ENCODE peak calls at places on chromosomes 5 and 9, in nine cellular contexts. D is aorta; B is hepatocyte; L is pancreas; V is CD4-positive, alpha-beta memory T cell; P is neural progenitor cell; E is heart right ventricle; R is PC-3; A is CD8-positive, alpha-beta T cell. F is an unnamed sample.
A peak's percentile ranks its signal among the peaks of the same experiment; 100 is the strongest.

GRCh38 chr9:99633260-99633659 is 188.4 kb upstream of the NR4A3 start:
- DNase-seq in A (no peak), L (no peak), R (no peak), P (no peak), D (no peak), B (no peak), E (no peak), V (no peak), F (no peak)

GRCh38 chr5:143352691-143353090 is 50.8 kb downstream of the NR3C1 start:
- DNase-seq in D (no peak), P (no peak), V (peak; percentile 37), B (no peak), A (no peak), E (no peak), R (no peak), L (no peak), F (no peak)

GRCh38 chr5:147187163-147187562 is 47.7 kb upstream of the STK32A start:
- DNase-seq in R (no peak), V (no peak), B (no peak), A (no peak), E (no peak), L (no peak), P (no peak), D (no peak), F (no peak)

GRCh38 chr9:73423891-73424290 is 272.2 kb downstream of the ANXA1 start:
- DNase-seq in B (no peak), E (no peak), R (no peak), V (no peak), L (no peak), P (no peak), D (no peak), A (no peak), F (no peak)

GRCh38 chr9:97518909-97519307 is 17.4 kb downstream of the TMOD1 start:
- DNase-seq in A (no peak), V (no peak), L (no peak), B (peak; percentile 72), P (no peak), D (peak; percentile 74), E (no peak), R (peak; percentile 80), F (no peak)

GRCh38 chr5:168552146-168552545 is 23.0 kb downstream of the FBLL1 start:
- DNase-seq in D (no peak), B (no peak), L (no peak), P (no peak), R (peak; percentile 25), A (no peak), V (no peak), E (peak; percentile 53), F (no peak)

GRCh38 chr9:19720374-19720773 is 68.5 kb downstream of the SLC24A2 start:
- DNase-seq in B (peak; percentile 73), L (no peak), D (no peak), R (peak; percentile 42), P (peak; percentile 80), E (peak; percentile 5), A (no peak), V (no peak), F (no peak)

GRCh38 chr9:108994695-108995094 is 18.6 kb downstream of the CTNNAL1 start:
- DNase-seq in R (peak; percentile 28), D (peak; percentile 60), B (no peak), E (peak; percentile 82), L (no peak), P (no peak), V (no peak), A (no peak), F (peak; percentile 59)

GRCh38 chr9:95819636-95820035 is 55.9 kb upstream of the ERCC6L2 start:
- DNase-seq in L (no peak), E (no peak), V (no peak), A (no peak), P (peak; percentile 48), R (no peak), D (no peak), B (no peak), F (no peak)

GRCh38 chr5:56984445-56984844 is 32.5 kb upstream of the MIER3 start:
- DNase-seq in B (no peak), A (no peak), V (no peak), D (no peak), L (no peak), R (no peak), P (no peak), E (no peak), F (no peak)

GRCh38 chr5:68460147-68460760 is 244.7 kb downstream of the PIK3R1 start:
- DNase-seq in V (peak; percentile 56), R (peak; percentile 46), A (peak; percentile 55), E (peak; percentile 57), D (no peak), L (no peak), P (peak; percentile 62), B (peak; percentile 69), F (no peak)

GRCh38 chr5:160116991-160117390 is 2.3 kb downstream of the PWWP2A start:
- DNase-seq in A (no peak), P (no peak), R (no peak), L (no peak), D (no peak), E (no peak), B (no peak), V (no peak), F (no peak)
- H3K36me3 ChIP-seq in A (peaks cover 5% of the 10 kb centered on the region), P (peaks cover 3% of the 10 kb centered on the region), R (peaks cover 22% of the 10 kb centered on the region), L (peaks cover 10% of the 10 kb centered on the region), D (peaks cover 2% of the 10 kb centered on the region), E (peaks cover 11% of the 10 kb centered on the region), B (no peaks in the 10 kb centered on the region), V (peaks cover 23% of the 10 kb centered on the region), F (peaks cover 38% of the 10 kb centered on the region)

DNA sequence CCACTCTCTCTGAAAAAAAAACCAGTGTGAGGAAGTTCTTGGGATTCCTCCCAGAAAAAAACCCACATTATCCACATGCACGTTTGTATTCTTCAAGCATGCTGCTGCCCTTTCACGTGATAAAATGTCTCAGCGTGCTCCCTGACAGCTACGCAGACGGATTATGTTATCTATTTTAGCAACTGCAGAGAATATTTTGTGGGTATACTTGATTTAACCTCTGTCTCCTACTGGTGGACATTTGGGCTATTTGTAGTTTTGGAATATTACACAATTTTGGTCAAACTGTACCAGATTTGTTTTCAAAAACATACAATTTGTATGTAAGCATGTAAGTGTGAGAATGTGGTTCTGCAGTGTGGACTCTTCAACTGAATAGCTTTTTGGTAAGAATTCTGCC is 10.7 kb downstream of the PRRC2B start:
- DNase-seq in L (no peak), A (no peak), E (no peak), P (no peak), R (no peak), D (no peak), V (no peak), B (no peak), F (no peak)
- H3K4me1 ChIP-seq in L (peaks cover 68% of the 10 kb centered on the region), A (peaks cover 93% of the 10 kb centered on the region), E (peaks cover 97% of the 10 kb centered on the region), P (peaks cover 95% of the 10 kb centered on the region), R (peaks cover 14% of the 10 kb centered on the region), D (peaks cover 14% of the 10 kb centered on the region), V (peaks cover 97% of the 10 kb centered on the region), B (peaks cover 70% of the 10 kb centered on the region), F (peaks cover 100% of the 10 kb centered on the region)

GRCh38 chr5:87399720-87400119 is 13.0 kb downstream of the CCNH start:
- DNase-seq in V (no peak), D (no peak), R (no peak), L (no peak), E (no peak), P (no peak), B (no peak), A (no peak), F (no peak)
- H3K36me3 ChIP-seq in V (peaks cover 60% of the 10 kb centered on the region), D (peaks cover 8% of the 10 kb centered on the region), R (peaks cover 83% of the 10 kb centered on the region), L (peaks cover 35% of the 10 kb centered on the region), E (peaks cover 66% of the 10 kb centered on the region), P (peaks cover 32% of the 10 kb centered on the region), B (no peaks in the 10 kb centered on the region), A (peaks cover 46% of the 10 kb centered on the region), F (peaks cover 85% of the 10 kb centered on the region)

GRCh38 chr5:141878186-141878770 is at the start of gene PCDH1:
- DNase-seq in V (peak; percentile 22), R (peak; percentile 43), D (no peak), B (peak; percentile 72), A (no peak), P (peak; percentile 84), E (peak; percentile 45), L (peak; percentile 82), F (peak; percentile 53)

GRCh38 chr5:141875022-141875740 is 3.0 kb downstream of the PCDH1 start:
- DNase-seq in R (no peak), D (no peak), V (no peak), B (peak; percentile 4), P (peak; percentile 49), L (no peak), E (no peak), A (no peak), F (peak; percentile 13)

GRCh38 chr5:141877478-141878185 is 578 bp downstream of the PCDH1 start:
- DNase-seq in D (no peak), A (peak; percentile 27), E (no peak), P (peak; percentile 18), L (peak; percentile 82), B (peak; percentile 37), R (peak; percentile 30), V (peak; percentile 19), F (no peak)

GRCh38 chr5:141875795-141876627 is 2.2 kb downstream of the PCDH1 start:
- DNase-seq in B (peak; percentile 77), R (peak; percentile 51), P (peak; percentile 88), A (no peak), L (peak; percentile 82), V (no peak), E (peak; percentile 52), D (no peak), F (peak; percentile 47)

GRCh38 chr5:141876628-141877477 is 1.4 kb downstream of the PCDH1 start:
- DNase-seq in P (peak; percentile 46), L (peak; percentile 85), V (no peak), R (peak; percentile 50), E (no peak), B (peak; percentile 30), A (no peak), D (no peak), F (no peak)
- H3K4me1 ChIP-seq in P (peaks cover 61% of the 10 kb centered on the region), L (peaks cover 7% of the 10 kb centered on the region), V (peaks cover 40% of the 10 kb centered on the region), R (peaks cover 9% of the 10 kb centered on the region), E (peaks cover 46% of the 10 kb centered on the region), B (peaks cover 31% of the 10 kb centered on the region), A (peaks cover 35% of the 10 kb centered on the region), D (no peaks in the 10 kb centered on the region), F (peaks cover 93% of the 10 kb centered on the region)

DNA sequence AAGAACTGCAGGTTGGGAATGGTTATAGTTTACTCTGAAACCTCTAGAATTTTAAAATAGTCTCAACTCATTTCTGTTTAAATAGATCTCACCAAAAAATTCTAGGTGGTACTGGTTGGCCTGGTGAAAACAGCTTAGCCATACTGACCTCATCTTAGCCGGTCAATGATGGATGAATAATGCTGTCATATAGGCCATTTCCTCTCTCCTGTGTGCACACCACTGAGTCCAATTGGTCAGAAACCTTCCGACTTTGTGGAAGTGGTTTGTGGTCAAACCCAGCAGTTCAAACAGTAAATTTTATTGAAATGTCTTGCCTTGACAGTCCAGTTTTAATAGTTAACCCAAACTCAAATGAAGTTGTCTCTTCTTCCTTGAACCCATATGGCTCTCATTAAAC is 98.6 kb downstream of the GIN1 start:
- DNase-seq in D (no peak), B (no peak), V (no peak), A (no peak), P (no peak), L (no peak), E (no peak), R (peak; percentile 80), F (no peak)
- H3K36me3 ChIP-seq in D (no peaks in the 10 kb centered on the region), B (no peaks in the 10 kb centered on the region), V (no peaks in the 10 kb centered on the region), A (no peaks in the 10 kb centered on the region), P (peaks cover 5% of the 10 kb centered on the region), L (no peaks in the 10 kb centered on the region), E (peaks cover 23% of the 10 kb centered on the region), R (no peaks in the 10 kb centered on the region), F (peaks cover 83% of the 10 kb centered on the region)

DNA sequence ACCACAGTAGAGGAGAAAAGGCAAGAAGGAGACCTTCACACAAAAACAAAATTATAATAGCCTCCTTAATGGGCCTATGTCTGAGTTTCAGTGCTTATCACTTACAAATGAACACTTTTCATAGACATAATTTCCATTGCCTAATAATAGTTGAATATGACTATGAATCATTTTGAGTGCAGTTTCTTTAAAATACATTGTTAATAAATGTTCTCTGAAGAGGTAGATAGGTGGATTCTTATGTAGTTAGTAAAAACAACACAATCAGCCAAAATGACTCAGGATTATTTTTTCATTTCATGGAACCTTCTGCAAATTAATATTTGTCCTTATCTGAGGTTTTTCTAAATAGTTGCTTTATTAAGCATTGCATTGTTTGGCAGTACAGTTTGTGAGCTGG is 45.6 kb downstream of the DAPK1 start:
- DNase-seq in R (no peak), B (no peak), D (no peak), P (no peak), E (no peak), L (no peak), V (no peak), A (no peak), F (no peak)
- H3K4me1 ChIP-seq in R (no peaks in the 10 kb centered on the region), B (no peaks in the 10 kb centered on the region), D (no peaks in the 10 kb centered on the region), P (no peaks in the 10 kb centered on the region), E (no peaks in the 10 kb centered on the region), L (no peaks in the 10 kb centered on the region), V (no peaks in the 10 kb centered on the region), A (no peaks in the 10 kb centered on the region), F (no peaks in the 10 kb centered on the region)